ENCODE peak calls at places on chromosomes 6 and 20, in eight cellular contexts. One of them, this sample, is unnamed.

GRCh38 chr6:63964347-63964746 is 328.7 kb downstream of the PHF3 start:
- DNase-seq in A549: no peak
- DNase-seq in transverse colon: no peak
- DNase-seq in H1: no peak
- DNase-seq in sigmoid colon: no peak
- DNase-seq in ovary: no peak
- DNase-seq in GM12878: no peak
- DNase-seq in tibial nerve: no peak
- DNase-seq in this sample: no peak

GRCh38 chr6:39197521-39198500 is 31.5 kb downstream of the KCNK5 start:
- DNase-seq in A549: no peak
- DNase-seq in transverse colon: no peak
- DNase-seq in H1: no peak
- DNase-seq in sigmoid colon: no peak
- DNase-seq in ovary: no peak
- DNase-seq in GM12878: no peak
- DNase-seq in tibial nerve: no peak
- DNase-seq in this sample: no peak

GRCh38 chr6:27146706-27147507 is 100.6 kb upstream of the PRSS16 start:
- DNase-seq in A549: peak
- DNase-seq in transverse colon: peak
- DNase-seq in H1: peak
- DNase-seq in sigmoid colon: peak
- DNase-seq in ovary: peak
- DNase-seq in GM12878: peak
- DNase-seq in tibial nerve: peak
- DNase-seq in this sample: peak

GRCh38 chr20:35502352-35502751 is 27.1 kb downstream of the C20orf173 start:
- DNase-seq in A549: no peak
- DNase-seq in transverse colon: peak
- DNase-seq in H1: no peak
- DNase-seq in sigmoid colon: no peak
- DNase-seq in ovary: no peak
- DNase-seq in GM12878: peak
- DNase-seq in tibial nerve: no peak
- DNase-seq in this sample: no peak

GRCh38 chr20:24771651-24772061 is 177.4 kb upstream of the CST7 start:
- DNase-seq in A549: no peak
- DNase-seq in transverse colon: no peak
- DNase-seq in H1: no peak
- DNase-seq in sigmoid colon: no peak
- DNase-seq in ovary: no peak
- DNase-seq in GM12878: no peak
- DNase-seq in tibial nerve: no peak
- DNase-seq in this sample: peak

GRCh38 chr20:31663838-31664695 is 26.4 kb downstream of the COX4I2 start:
- DNase-seq in A549: peak
- DNase-seq in transverse colon: peak
- DNase-seq in H1: no peak
- DNase-seq in sigmoid colon: peak
- DNase-seq in ovary: no peak
- DNase-seq in GM12878: no peak
- DNase-seq in tibial nerve: no peak
- DNase-seq in this sample: no peak

GRCh38 chr6:106502534-106502933 is 126.8 kb downstream of the RTN4IP1 start:
- DNase-seq in A549: no peak
- DNase-seq in transverse colon: no peak
- DNase-seq in H1: no peak
- DNase-seq in sigmoid colon: no peak
- DNase-seq in ovary: no peak
- DNase-seq in GM12878: no peak
- DNase-seq in tibial nerve: no peak
- DNase-seq in this sample: no peak

GRCh38 chr20:17617212-17617867 is 47.5 kb downstream of the DSTN start:
- DNase-seq in A549: peak
- DNase-seq in transverse colon: peak
- DNase-seq in H1: no peak
- DNase-seq in sigmoid colon: peak
- DNase-seq in ovary: peak
- DNase-seq in GM12878: no peak
- DNase-seq in tibial nerve: no peak
- DNase-seq in this sample: no peak

GRCh38 chr6:66065313-66065712 is 358.3 kb upstream of the EYS start:
- DNase-seq in A549: no peak
- DNase-seq in transverse colon: no peak
- DNase-seq in H1: no peak
- DNase-seq in sigmoid colon: no peak
- DNase-seq in ovary: no peak
- DNase-seq in GM12878: no peak
- DNase-seq in tibial nerve: no peak
- DNase-seq in this sample: no peak

GRCh38 chr6:83594936-83595335 is 82.6 kb downstream of the PRSS35 start:
- DNase-seq in A549: no peak
- DNase-seq in transverse colon: no peak
- DNase-seq in H1: no peak
- DNase-seq in sigmoid colon: no peak
- DNase-seq in ovary: no peak
- DNase-seq in GM12878: no peak
- DNase-seq in tibial nerve: no peak
- DNase-seq in this sample: no peak

GRCh38 chr6:78505178-78505577 is 362.2 kb upstream of the IRAK1BP1 start:
- DNase-seq in A549: no peak
- DNase-seq in transverse colon: no peak
- DNase-seq in H1: no peak
- DNase-seq in sigmoid colon: no peak
- DNase-seq in ovary: no peak
- DNase-seq in GM12878: no peak
- DNase-seq in tibial nerve: no peak
- DNase-seq in this sample: no peak

GRCh38 chr6:116034327-116034726 is 26.4 kb downstream of the FRK start:
- DNase-seq in A549: peak
- DNase-seq in transverse colon: no peak
- DNase-seq in H1: no peak
- DNase-seq in sigmoid colon: no peak
- DNase-seq in ovary: no peak
- DNase-seq in GM12878: no peak
- DNase-seq in tibial nerve: no peak
- DNase-seq in this sample: no peak

GRCh38 chr6:160992323-160993314 is 1.1 kb downstream of the MAP3K4 start:
- DNase-seq in A549: peak
- DNase-seq in transverse colon: peak
- DNase-seq in H1: no peak
- DNase-seq in sigmoid colon: no peak
- DNase-seq in ovary: peak
- DNase-seq in GM12878: no peak
- DNase-seq in tibial nerve: no peak
- DNase-seq in this sample: no peak

GRCh38 chr6:169251371-169251802 is 2.3 kb downstream of the THBS2 start:
- DNase-seq in A549: no peak
- DNase-seq in transverse colon: no peak
- DNase-seq in H1: no peak
- DNase-seq in sigmoid colon: no peak
- DNase-seq in ovary: peak
- DNase-seq in GM12878: no peak
- DNase-seq in tibial nerve: no peak
- DNase-seq in this sample: peak

GRCh38 chr6:82196159-82196558 is 51.4 kb downstream of the IBTK start:
- DNase-seq in A549: no peak
- DNase-seq in transverse colon: no peak
- DNase-seq in H1: no peak
- DNase-seq in sigmoid colon: no peak
- DNase-seq in ovary: no peak
- DNase-seq in GM12878: no peak
- DNase-seq in tibial nerve: no peak
- DNase-seq in this sample: no peak

GRCh38 chr6:1940381-1940780 is 305.0 kb downstream of the GMDS start:
- DNase-seq in A549: no peak
- DNase-seq in transverse colon: no peak
- DNase-seq in H1: no peak
- DNase-seq in sigmoid colon: no peak
- DNase-seq in ovary: no peak
- DNase-seq in GM12878: peak
- DNase-seq in tibial nerve: no peak
- DNase-seq in this sample: no peak

DNA sequence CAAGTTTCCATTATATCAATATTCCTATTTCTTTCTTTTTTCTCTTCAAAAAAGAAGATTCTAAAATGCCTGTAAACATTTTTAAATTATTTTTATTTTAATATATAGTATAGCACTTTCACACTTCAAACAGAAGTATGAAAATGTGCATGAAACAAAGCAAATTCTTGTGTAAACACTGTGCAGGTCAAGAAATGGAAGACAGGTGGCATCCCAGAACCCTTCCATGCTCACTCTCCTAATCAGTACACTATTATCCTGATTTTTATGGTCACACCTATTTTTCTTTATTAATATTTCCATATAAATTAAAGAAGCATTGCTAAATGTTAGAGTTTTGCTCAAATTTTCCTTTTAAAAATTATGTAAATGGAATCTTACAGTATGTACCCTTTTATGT is 561.6 kb upstream of the RNF217 start:
- DNase-seq in A549: no peak
- DNase-seq in transverse colon: no peak
- DNase-seq in H1: no peak
- DNase-seq in sigmoid colon: no peak
- DNase-seq in ovary: no peak
- DNase-seq in GM12878: no peak
- DNase-seq in tibial nerve: no peak
- DNase-seq in this sample: no peak
- TF ChIP-seq CTCF in A549: no peak
- TF ChIP-seq CTCF in transverse colon: no peak
- TF ChIP-seq CTCF in H1: no peak
- TF ChIP-seq CTCF in sigmoid colon: no peak
- TF ChIP-seq CTCF in ovary: no peak
- TF ChIP-seq CTCF in GM12878: no peak
- TF ChIP-seq CTCF in tibial nerve: no peak
- TF ChIP-seq CTCF in this sample: no peak

GRCh38 chr20:297925-298754 is 770 bp downstream of the ZCCHC3 start:
- DNase-seq in A549: peak
- DNase-seq in transverse colon: peak
- DNase-seq in H1: no peak
- DNase-seq in sigmoid colon: peak
- DNase-seq in ovary: peak
- DNase-seq in GM12878: no peak
- DNase-seq in tibial nerve: no peak
- DNase-seq in this sample: peak
- TF ChIP-seq EP300 in A549: no peak
- TF ChIP-seq EP300 in transverse colon: no peak
- TF ChIP-seq EP300 in H1: no peak
- TF ChIP-seq EP300 in sigmoid colon: no peak
- TF ChIP-seq EP300 in ovary: no peak
- TF ChIP-seq EP300 in GM12878: no peak
- TF ChIP-seq EP300 in tibial nerve: no peak
- TF ChIP-seq EP300 in this sample: no peak

DNA sequence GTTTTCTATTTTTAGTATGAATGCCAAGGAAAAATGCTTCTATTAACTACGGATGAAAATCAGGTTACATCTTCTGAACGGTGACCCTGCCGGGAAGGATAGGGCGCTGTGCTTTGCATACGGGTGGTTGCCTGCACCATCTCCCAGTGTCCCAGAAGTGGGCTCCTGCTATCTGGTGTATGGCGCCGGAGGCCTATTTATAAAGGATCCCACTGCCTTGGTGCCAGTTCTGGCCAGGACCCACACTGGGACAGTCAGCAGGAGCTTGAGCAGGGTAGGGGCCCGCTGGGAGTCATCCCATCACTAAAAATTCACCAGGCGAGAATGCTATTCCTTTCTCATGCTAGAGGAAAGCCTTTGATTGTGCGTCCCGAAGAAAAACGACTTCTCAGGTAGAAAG is 22.9 kb downstream of the TMEM242 start:
- DNase-seq in A549: no peak
- DNase-seq in transverse colon: no peak
- DNase-seq in H1: no peak
- DNase-seq in sigmoid colon: no peak
- DNase-seq in ovary: no peak
- DNase-seq in GM12878: no peak
- DNase-seq in tibial nerve: no peak
- DNase-seq in this sample: no peak
- H3K27ac ChIP-seq in A549: no peak
- H3K27ac ChIP-seq in transverse colon: no peak
- H3K27ac ChIP-seq in H1: no peak
- H3K27ac ChIP-seq in sigmoid colon: no peak
- H3K27ac ChIP-seq in ovary: no peak
- H3K27ac ChIP-seq in GM12878: no peak
- H3K27ac ChIP-seq in tibial nerve: no peak
- H3K27ac ChIP-seq in this sample: no peak

GRCh38 chr20:45944151-45944964 is 9.9 kb downstream of the PCIF1 start:
- DNase-seq in A549: peak
- DNase-seq in transverse colon: no peak
- DNase-seq in H1: no peak
- DNase-seq in sigmoid colon: no peak
- DNase-seq in ovary: no peak
- DNase-seq in GM12878: no peak
- DNase-seq in tibial nerve: no peak
- DNase-seq in this sample: no peak

GRCh38 chr20:45944965-45945677 is 10.6 kb downstream of the PCIF1 start:
- DNase-seq in A549: no peak
- DNase-seq in transverse colon: no peak
- DNase-seq in H1: no peak
- DNase-seq in sigmoid colon: no peak
- DNase-seq in ovary: no peak
- DNase-seq in GM12878: no peak
- DNase-seq in tibial nerve: no peak
- DNase-seq in this sample: no peak

GRCh38 chr20:45945678-45946148 is 11.2 kb downstream of the PCIF1 start:
- DNase-seq in A549: no peak
- DNase-seq in transverse colon: no peak
- DNase-seq in H1: no peak
- DNase-seq in sigmoid colon: no peak
- DNase-seq in ovary: peak
- DNase-seq in GM12878: no peak
- DNase-seq in tibial nerve: no peak
- DNase-seq in this sample: no peak

GRCh38 chr20:45946149-45946970 is 11.9 kb downstream of the PCIF1 start:
- DNase-seq in A549: no peak
- DNase-seq in transverse colon: peak
- DNase-seq in H1: no peak
- DNase-seq in sigmoid colon: peak
- DNase-seq in ovary: peak
- DNase-seq in GM12878: no peak
- DNase-seq in tibial nerve: no peak
- DNase-seq in this sample: peak

DNA sequence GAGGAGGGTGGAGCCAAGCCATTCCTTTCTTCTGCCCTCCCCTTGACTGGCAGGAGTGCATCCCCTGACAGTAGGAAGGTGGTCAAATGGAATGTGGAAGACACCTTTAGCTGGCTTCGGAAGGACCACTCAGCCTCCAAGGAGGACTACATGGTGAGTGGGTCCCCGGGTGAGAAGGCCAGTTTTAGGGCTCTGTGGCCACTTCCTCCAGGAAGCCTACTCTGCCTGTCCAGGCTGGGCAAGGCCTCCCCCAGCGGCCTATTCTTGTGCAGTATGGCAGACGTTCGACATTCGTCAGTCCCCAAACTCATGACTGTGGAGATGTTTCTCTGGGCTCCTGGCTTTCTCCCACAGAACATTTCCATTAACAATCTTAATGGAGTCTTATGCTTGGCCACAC is 9.1 kb downstream of the PCIF1 start:
- DNase-seq in A549: no peak
- DNase-seq in transverse colon: no peak
- DNase-seq in H1: no peak
- DNase-seq in sigmoid colon: no peak
- DNase-seq in ovary: no peak
- DNase-seq in GM12878: no peak
- DNase-seq in tibial nerve: no peak
- DNase-seq in this sample: no peak
- TF ChIP-seq CTCF in A549: no peak
- TF ChIP-seq CTCF in transverse colon: no peak
- TF ChIP-seq CTCF in H1: no peak
- TF ChIP-seq CTCF in sigmoid colon: no peak
- TF ChIP-seq CTCF in ovary: no peak
- TF ChIP-seq CTCF in GM12878: no peak
- TF ChIP-seq CTCF in tibial nerve: no peak
- TF ChIP-seq CTCF in this sample: no peak